ENCODE peak calls at places on chromosome 17, in six cellular contexts. X is H1, D is H9, B is neuronal stem cell, C is trophoblast cell, H is mesenchymal stem cell. F is an unnamed sample.
A peak's percentile ranks its signal among the peaks of the same experiment; 100 is the strongest.

GRCh38 chr17:42618442-42619150 is 9.1 kb downstream of the TUBG1 start:
- DNase-seq in X (no peak), C (peak; percentile 12), B (no peak), H (peak; percentile 25), D (peak; percentile 91), F (no peak)

GRCh38 chr17:72173475-72174116 is 52.8 kb downstream of the SOX9 start:
- DNase-seq in H (no peak), D (no peak), X (no peak), C (no peak), B (no peak), F (peak; percentile 31)

GRCh38 chr17:8693328-8693727 is 51.3 kb downstream of the CCDC42 start:
- DNase-seq in C (peak; percentile 23), D (peak; percentile 35), B (no peak), H (no peak), X (no peak), F (no peak)

GRCh38 chr17:77363821-77364361 is 223.1 kb downstream of the SEC14L1 start:
- DNase-seq in H (peak; percentile 74), B (no peak), C (no peak), X (no peak), D (peak; percentile 29), F (peak; percentile 58)

GRCh38 chr17:8226536-8227237 is 16.3 kb upstream of the AURKB start:
- DNase-seq in H (peak; percentile 97), C (peak; percentile 96), X (no peak), D (peak; percentile 94), B (peak; percentile 95), F (peak; percentile 91)

GRCh38 chr17:32747856-32748255 is 129.1 kb downstream of the MYO1D start:
- DNase-seq in C (no peak), B (no peak), H (no peak), X (no peak), D (no peak), F (no peak)

GRCh38 chr17:51154176-51154575 is 817 bp downstream of the NME1 start:
- DNase-seq in H (peak; percentile 33), D (no peak), C (no peak), B (no peak), X (no peak), F (peak; percentile 20)

GRCh38 chr17:2394775-2395191 is 6.1 kb downstream of the MNT start:
- DNase-seq in X (no peak), B (no peak), H (no peak), C (no peak), D (peak; percentile 28), F (no peak)

GRCh38 chr17:12536472-12536871 is 129.2 kb upstream of the MYOCD start:
- DNase-seq in C (no peak), X (no peak), H (peak; percentile 62), B (no peak), D (no peak), F (peak; percentile 92)

GRCh38 chr17:49361902-49362722 is at the start of gene ZNF652:
- DNase-seq in B (peak; percentile 96), X (peak; percentile 93), C (peak; percentile 97), D (peak; percentile 99), H (peak; percentile 76), F (peak; percentile 75)

GRCh38 chr17:57502696-57503307 is 242.3 kb downstream of the CCDC182 start:
- DNase-seq in X (no peak), C (no peak), B (no peak), D (no peak), H (no peak), F (no peak)

GRCh38 chr17:58677204-58677880 is 14.5 kb downstream of the TEX14 start:
- DNase-seq in C (no peak), D (no peak), B (no peak), X (no peak), H (peak; percentile 15), F (peak; percentile 78)

GRCh38 chr17:41619162-41619933 is 5.0 kb downstream of the KRT17 start:
- DNase-seq in D (no peak), B (no peak), C (no peak), H (no peak), X (no peak), F (no peak)

GRCh38 chr17:40087903-40088718 is 12.3 kb downstream of the NR1D1 start:
- DNase-seq in D (no peak), X (no peak), H (no peak), B (no peak), C (no peak), F (no peak)

DNA sequence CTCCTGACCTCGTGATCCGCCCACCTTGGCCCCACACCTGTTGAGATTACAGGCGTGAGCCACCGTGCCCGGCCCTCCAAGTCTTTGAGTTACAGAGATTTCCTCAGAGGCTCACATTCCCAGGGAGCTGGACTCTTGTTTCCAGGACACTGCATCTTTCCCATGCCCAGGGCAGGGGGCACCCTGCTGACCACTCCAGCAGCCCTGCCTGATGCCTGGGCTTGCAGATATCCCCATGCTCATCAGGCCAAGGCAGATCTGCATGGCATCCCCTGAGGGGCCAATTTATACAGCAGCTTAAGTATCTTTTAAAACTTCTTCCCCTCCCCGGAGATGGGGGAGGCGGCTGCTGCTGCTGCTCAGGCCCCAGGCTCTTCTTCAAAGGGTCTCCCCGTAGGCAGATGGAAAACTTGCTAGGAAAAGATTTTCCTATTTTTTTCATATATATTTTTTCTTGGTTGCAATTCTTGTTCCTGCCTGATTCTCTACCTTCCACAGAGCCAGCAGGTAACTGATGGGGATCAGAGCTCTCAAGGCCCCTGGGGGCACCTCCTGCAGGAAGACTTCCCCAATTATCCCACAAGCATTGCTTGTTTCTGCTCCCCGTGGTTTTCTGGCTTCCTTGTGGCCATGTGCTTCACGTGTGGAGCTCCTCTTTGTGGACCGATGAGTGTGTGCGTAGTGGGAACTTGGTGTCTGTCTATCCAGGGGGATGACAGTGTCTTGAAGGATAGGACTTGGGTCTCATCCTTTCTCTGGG is 102.2 kb upstream of the SDK2 start:
- DNase-seq in D (no peak), B (no peak), C (no peak), H (no peak), X (no peak), F (no peak)
- H3K14ac ChIP-seq in D (peak overlapping the region; percentile 53), B (no peak overlapping the region), C (no peak overlapping the region), H (no peak overlapping the region), X (no peak overlapping the region), F (no peak overlapping the region)

GRCh38 chr17:44767493-44767892 is 8.7 kb downstream of the ADAM11 start:
- DNase-seq in X (no peak), H (no peak), D (peak; percentile 41), C (no peak), B (no peak), F (no peak)

GRCh38 chr17:44769230-44769629 is 10.4 kb downstream of the ADAM11 start:
- DNase-seq in C (no peak), B (no peak), H (no peak), D (no peak), X (no peak), F (no peak)

GRCh38 chr17:44769647-44770084 is 10.9 kb downstream of the ADAM11 start:
- DNase-seq in B (no peak), C (no peak), X (no peak), D (no peak), H (no peak), F (no peak)

GRCh38 chr17:44770526-44770925 is 11.7 kb downstream of the ADAM11 start:
- DNase-seq in B (no peak), C (no peak), X (no peak), H (no peak), D (no peak), F (no peak)

DNA sequence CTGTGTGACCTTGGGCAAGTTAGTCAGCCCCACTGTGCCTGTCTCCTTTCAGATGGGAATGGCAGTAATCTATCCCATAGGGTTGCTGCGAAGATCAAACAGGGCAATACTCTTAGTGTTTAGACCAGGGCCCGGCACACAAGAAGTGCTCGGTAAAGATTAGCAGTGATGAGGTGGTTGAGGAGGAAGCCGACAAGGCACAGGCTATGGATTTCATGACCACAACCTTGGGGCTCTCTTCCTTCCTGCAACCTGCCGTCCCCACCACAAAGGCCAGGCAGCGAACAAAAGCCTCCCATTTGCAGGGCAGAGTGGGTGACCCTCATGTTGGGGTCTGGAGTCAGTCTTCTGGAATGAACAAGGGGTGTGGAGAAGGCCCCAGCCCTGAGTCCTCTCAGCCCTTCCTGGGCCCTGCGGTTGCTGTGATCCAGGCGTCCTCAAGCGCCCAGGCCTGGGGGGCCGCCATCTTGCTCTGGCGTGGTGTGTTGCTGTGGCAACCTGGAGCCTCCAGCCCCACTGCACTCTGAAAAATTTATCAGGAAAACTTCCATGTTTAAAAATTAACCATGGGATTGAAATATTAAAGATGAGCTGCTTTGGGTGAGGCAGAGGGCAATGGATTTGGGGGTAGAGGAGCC is 9.8 kb downstream of the ADAM11 start:
- DNase-seq in D (no peak), C (no peak), H (no peak), B (no peak), X (no peak), F (no peak)
- H3K14ac ChIP-seq in D (no peak overlapping the region), C (no peak overlapping the region), H (no peak overlapping the region), B (no peak overlapping the region), X (no peak overlapping the region), F (no peak overlapping the region)

GRCh38 chr17:64019486-64020067 is 856 bp downstream of the ICAM2 start:
- DNase-seq in C (no peak), X (no peak), B (no peak), H (no peak), D (no peak), F (no peak)
- H3K14ac ChIP-seq in C (no peak overlapping the region), X (no peak overlapping the region), B (no peak overlapping the region), H (no peak overlapping the region), D (no peak overlapping the region), F (no peak overlapping the region)

DNA sequence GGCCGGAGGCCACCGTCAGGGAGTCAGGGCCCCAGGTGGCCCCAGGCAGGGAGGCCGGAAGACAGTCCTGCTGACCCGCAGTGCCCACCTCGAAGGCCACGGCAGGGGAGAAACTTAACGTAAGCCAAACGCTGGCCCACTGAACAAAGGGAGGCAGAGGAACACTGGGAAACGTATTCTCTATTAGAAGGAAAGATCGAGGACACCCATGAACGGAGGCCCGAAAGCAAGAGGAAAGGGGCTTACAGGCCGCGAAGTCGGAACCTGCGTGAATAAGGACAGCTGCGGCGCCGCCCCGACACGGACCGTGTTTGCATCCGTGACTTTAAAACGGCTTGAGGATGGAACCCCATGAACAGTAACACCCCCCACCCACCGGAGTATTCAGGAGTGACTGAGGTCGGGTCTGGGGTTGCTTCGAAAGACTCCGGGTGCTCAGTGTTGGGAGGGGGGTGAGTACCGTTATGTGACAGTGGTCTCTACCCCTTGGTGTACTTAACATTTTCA is 102.4 kb upstream of the METRNL start:
- DNase-seq in H (no peak), C (no peak), X (no peak), B (no peak), D (no peak), F (no peak)
- H3K14ac ChIP-seq in H (no peak overlapping the region), C (no peak overlapping the region), X (no peak overlapping the region), B (no peak overlapping the region), D (no peak overlapping the region), F (no peak overlapping the region)

DNA sequence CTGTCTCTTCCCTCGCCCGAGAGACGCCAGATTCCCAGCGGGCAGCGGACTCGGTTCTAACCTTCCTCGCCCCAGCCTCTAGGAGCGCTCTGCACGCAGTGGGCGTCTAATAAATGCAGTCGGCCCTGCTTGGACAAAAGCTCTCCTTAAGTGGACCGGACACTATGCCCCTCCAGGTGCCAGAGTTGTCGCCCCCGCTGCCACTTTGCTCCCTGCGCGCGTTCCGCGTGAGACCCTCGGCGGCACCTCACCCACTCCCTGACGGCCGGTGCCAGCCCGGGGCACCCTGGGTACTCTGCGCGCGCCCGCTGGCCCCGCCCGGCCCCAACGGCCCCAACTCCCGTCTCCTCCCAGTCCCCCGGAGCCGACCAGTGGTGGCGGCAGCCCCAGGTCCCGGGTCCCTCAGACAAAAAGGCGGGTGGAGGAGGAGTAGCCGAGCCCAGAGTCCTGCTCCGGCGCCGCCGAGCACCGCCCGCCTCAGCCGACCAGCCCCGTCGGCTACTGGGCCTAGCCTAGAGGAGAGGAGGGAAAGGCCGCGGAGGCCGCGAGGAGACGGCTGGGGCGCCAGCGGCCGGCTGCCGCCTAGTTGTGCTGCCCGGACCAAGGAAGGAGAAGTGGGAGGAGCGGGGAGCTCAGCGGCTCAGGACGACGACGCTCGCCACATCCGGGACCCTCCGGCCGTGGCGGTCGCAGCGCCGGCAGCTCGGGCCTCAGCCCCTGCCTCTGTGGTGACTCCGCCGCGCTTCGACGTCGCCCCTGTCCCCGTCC is 123.0 kb downstream of the GOSR1 start:
- DNase-seq in H (peak; percentile 89), D (peak; percentile 93), C (peak; percentile 78), X (peak; percentile 41), B (peak; percentile 82), F (peak; percentile 70)
- H3K14ac ChIP-seq in H (peak overlapping the region; percentile 28), D (peak overlapping the region; percentile 93), C (peak overlapping the region; percentile 95), X (no peak overlapping the region), B (peak overlapping the region; percentile 94), F (peak overlapping the region; percentile 79)

F was measured in IMR-90.